ENCODE peak calls at places on chromosomes 5 and 9, in nine cellular contexts. U is NCI-H1105 treated with DMSO at 0.1 percent for 48 hours; Q is CD8-positive, alpha-beta T cell; R is activated T-helper 1 cell treated with anti-CD3 and anti-CD28 coated beads, Interleukin-12 subunit alpha, Interleukin-12 subunit beta, Interleukin-2, Interleukin-4 antibody, amounts not matched to agents 30 ng/mL and 10 ng/mL and 1 ng/mL, durations not matched to agents 14 hours and 24 hours and 36 hours; P is NCI-H1417; L is WTC11; M is aorta; A is memory B cell; S is globus pallidus. N is an unnamed sample.

GRCh38 chr9:33189331-33189731 is 22.2 kb upstream of the B4GALT1 start:
- DNase-seq in U (no peak), R (no peak), L (no peak), P (peak; percentile 9), M (no peak), Q (no peak), S (no peak), A (no peak), N (no peak)

GRCh38 chr5:53503819-53504218 is 23.4 kb downstream of the FST start:
- DNase-seq in P (no peak), A (no peak), L (no peak), S (no peak), R (no peak), M (no peak), U (no peak), Q (no peak), N (no peak)

GRCh38 chr9:131179561-131180219 is 54.3 kb downstream of the NUP214 start:
- DNase-seq in R (no peak), S (no peak), Q (no peak), M (no peak), A (no peak), U (no peak), L (no peak), P (no peak), N (no peak)

GRCh38 chr5:5306696-5307095 is 115.8 kb upstream of the ICE1 start:
- DNase-seq in S (no peak), L (no peak), M (no peak), R (no peak), A (no peak), Q (no peak), U (no peak), P (no peak), N (no peak)

GRCh38 chr5:168047043-168047668 is 244.3 kb upstream of the WWC1 start:
- DNase-seq in L (peak; percentile 72), P (peak; percentile 84), R (no peak), Q (no peak), S (peak; percentile 45), A (no peak), M (no peak), U (peak; percentile 52), N (no peak)

GRCh38 chr9:72858089-72858912 is 94.6 kb downstream of the ALDH1A1 start:
- DNase-seq in Q (no peak), R (no peak), M (no peak), U (no peak), S (no peak), A (no peak), P (no peak), L (no peak), N (peak; percentile 70)

GRCh38 chr5:23314827-23315226 is 192.6 kb upstream of the PRDM9 start:
- DNase-seq in R (no peak), L (no peak), S (no peak), U (no peak), M (no peak), Q (no peak), A (no peak), P (no peak), N (no peak)

GRCh38 chr5:87949665-87950640 is 318.7 kb downstream of the TMEM161B start:
- DNase-seq in P (peak; percentile 34), Q (no peak), S (peak; percentile 93), M (no peak), A (no peak), U (no peak), R (no peak), L (no peak), N (no peak)

GRCh38 chr5:40446910-40447309 is 232.8 kb upstream of the PTGER4 start:
- DNase-seq in U (no peak), L (no peak), M (no peak), Q (no peak), P (no peak), A (no peak), S (no peak), R (no peak), N (peak; percentile 35)

GRCh38 chr5:116479776-116480675 is 94.6 kb downstream of the SEMA6A start:
- DNase-seq in L (no peak), M (no peak), Q (no peak), P (no peak), R (no peak), U (no peak), S (no peak), A (no peak), N (no peak)

GRCh38 chr9:84789463-84789830 is 119.9 kb downstream of the NTRK2 start:
- DNase-seq in P (no peak), Q (no peak), A (no peak), S (no peak), M (no peak), R (no peak), U (no peak), L (no peak), N (no peak)

GRCh38 chr9:126456396-126456795 is 129.8 kb downstream of the MVB12B start:
- DNase-seq in A (no peak), P (no peak), Q (no peak), S (no peak), R (no peak), U (no peak), M (no peak), L (no peak), N (no peak)

GRCh38 chr5:136308396-136308795 is 56.9 kb downstream of the TRPC7 start:
- DNase-seq in M (no peak), S (peak; percentile 13), U (no peak), L (peak; percentile 29), A (no peak), R (no peak), P (peak; percentile 1), Q (no peak), N (no peak)

GRCh38 chr9:14243514-14244042 is 70.4 kb downstream of the NFIB start:
- DNase-seq in Q (no peak), U (no peak), S (no peak), R (no peak), A (no peak), M (no peak), P (peak; percentile 1), L (no peak), N (no peak)

GRCh38 chr5:5335708-5336211 is 86.7 kb upstream of the ICE1 start:
- DNase-seq in R (no peak), Q (no peak), L (no peak), S (no peak), U (no peak), P (no peak), A (no peak), M (no peak), N (no peak)

GRCh38 chr9:77210116-77210515 is 32.8 kb downstream of the VPS13A start:
- DNase-seq in Q (no peak), S (no peak), R (no peak), L (peak; percentile 34), P (no peak), A (no peak), M (no peak), U (no peak), N (no peak)

GRCh38 chr5:43207601-43208000 is 15.6 kb downstream of the NIM1K start:
- DNase-seq in L (no peak), R (no peak), S (no peak), A (no peak), P (no peak), M (no peak), Q (no peak), U (no peak), N (no peak)

GRCh38 chr9:3884736-3885135 is 358.9 kb upstream of the RFX3 start:
- DNase-seq in M (no peak), Q (no peak), A (no peak), P (no peak), R (no peak), U (no peak), L (no peak), S (no peak), N (no peak)

GRCh38 chr5:178359738-178360137 is 127.1 kb upstream of the PHYKPL start:
- DNase-seq in S (no peak), M (peak; percentile 38), R (no peak), L (no peak), A (no peak), U (no peak), Q (no peak), P (no peak), N (no peak)

GRCh38 chr5:119316116-119316515 is 39.7 kb upstream of the TNFAIP8 start:
- DNase-seq in U (no peak), R (no peak), Q (no peak), S (no peak), M (no peak), L (no peak), P (no peak), A (no peak), N (no peak)

GRCh38 chr5:114101153-114101552 is 260.7 kb upstream of the KCNN2 start:
- DNase-seq in U (peak; percentile 5), L (no peak), A (no peak), R (no peak), P (peak; percentile 12), S (peak; percentile 2), M (no peak), Q (no peak), N (no peak)